ENCODE peak calls at places on chromosomes 13 and 19, in four cellular contexts. Q, H, Z and A are unnamed samples.

GRCh38 chr13:68715651-68716050 is 1392.0 kb upstream of the ATXN8OS start:
- DNase-seq in Z (no peak), H (no peak), Q (no peak), A (no peak)

GRCh38 chr19:17450264-17451075 is 2.0 kb upstream of the TMEM221 start:
- DNase-seq in H (no peak), Q (no peak), Z (no peak), A (no peak)

GRCh38 chr13:79874396-79875360 is 393.7 kb downstream of the NDFIP2 start:
- DNase-seq in Z (no peak), H (no peak), Q (no peak), A (peak)

GRCh38 chr13:24654741-24655140 is 25.5 kb upstream of the ATP12A start:
- DNase-seq in H (no peak), Q (no peak), Z (no peak), A (peak)

GRCh38 chr19:50333235-50333736 is 4.1 kb upstream of the KCNC3 start:
- DNase-seq in Q (peak), H (peak), Z (peak), A (peak)

GRCh38 chr13:105345116-105345515 is 1190.3 kb downstream of the EFNB2 start:
- DNase-seq in H (no peak), Z (no peak), Q (no peak), A (no peak)

GRCh38 chr19:35309481-35310279 is 17.7 kb downstream of the MAG start:
- DNase-seq in Z (no peak), H (no peak), Q (no peak), A (peak)

GRCh38 chr13:23140492-23140891 is 40.3 kb upstream of the SGCG start:
- DNase-seq in Q (no peak), H (no peak), Z (no peak), A (peak)

GRCh38 chr13:72384186-72384823 is 343.1 kb downstream of the MZT1 start:
- DNase-seq in Q (no peak), Z (no peak), H (no peak), A (peak)

GRCh38 chr13:34155931-34156607 is 338.1 kb downstream of the RFC3 start:
- DNase-seq in H (no peak), Q (no peak), Z (no peak), A (peak)

GRCh38 chr19:34507414-34508067 is 26.0 kb downstream of the WTIP start:
- DNase-seq in Z (no peak), H (no peak), Q (no peak), A (no peak)

GRCh38 chr13:44191504-44192171 is 182.0 kb upstream of the SERP2 start:
- DNase-seq in H (no peak), Q (peak), Z (peak), A (peak)

GRCh38 chr13:32666990-32667571 is 80.8 kb downstream of the PDS5B start:
- DNase-seq in Z (no peak), Q (no peak), H (no peak), A (no peak)